ENCODE peak calls at places on chromosomes 5 and 9, in eight cellular contexts. V, U, H, G, K, L, M and I are unnamed samples.

GRCh38 chr5:142324377-142324870 is 397 bp downstream of the SPRY4 start:
- DNase-seq in V (peak), U (no peak), H (no peak), G (peak), K (peak), L (peak), M (no peak), I (peak)

GRCh38 chr5:1846583-1846982 is 36.1 kb downstream of the IRX4 start:
- DNase-seq in V (no peak), U (no peak), H (no peak), G (peak), K (no peak), L (no peak), M (no peak), I (no peak)

GRCh38 chr5:14445581-14446290 is 135.9 kb upstream of the OTULINL start:
- DNase-seq in V (no peak), U (peak), H (no peak), G (no peak), K (no peak), L (peak), M (peak), I (peak)

GRCh38 chr9:10134266-10134665 is 478.5 kb downstream of the PTPRD start:
- DNase-seq in V (no peak), U (no peak), H (no peak), G (no peak), K (no peak), L (no peak), M (no peak), I (no peak)

GRCh38 chr5:174459832-174460448 is 264.4 kb upstream of the MSX2 start:
- DNase-seq in V (no peak), U (no peak), H (no peak), G (no peak), K (no peak), L (no peak), M (no peak), I (no peak)

GRCh38 chr5:1002271-1002546 is 6.4 kb upstream of the NKD2 start:
- DNase-seq in V (no peak), U (no peak), H (no peak), G (no peak), K (no peak), L (no peak), M (no peak), I (no peak)

GRCh38 chr5:171946382-171946781 is 60.1 kb downstream of the FBXW11 start:
- DNase-seq in V (no peak), U (no peak), H (no peak), G (no peak), K (no peak), L (no peak), M (no peak), I (no peak)

GRCh38 chr5:106415541-106415940 is 1255.2 kb downstream of the EFNA5 start:
- DNase-seq in V (no peak), U (peak), H (peak), G (no peak), K (no peak), L (peak), M (no peak), I (no peak)

GRCh38 chr5:91499943-91500531 is 116.9 kb upstream of the ARRDC3 start:
- DNase-seq in V (no peak), U (no peak), H (peak), G (no peak), K (no peak), L (peak), M (no peak), I (no peak)

GRCh38 chr9:94110821-94111252 is 26.6 kb downstream of the PTPDC1 start:
- DNase-seq in V (no peak), U (no peak), H (peak), G (no peak), K (no peak), L (peak), M (no peak), I (no peak)